ENCODE peak calls at places on chromosome 2, in four cellular contexts. F, T, X and J are unnamed samples.

GRCh38 chr2:219605607-219605954 is 7.9 kb downstream of the STK11IP start:
- DNase-seq in F (no peak), T (no peak), X (no peak), J (no peak)

GRCh38 chr2:113225505-113226259 is 51.9 kb downstream of the PSD4 start:
- DNase-seq in F (no peak), X (no peak), T (peak), J (peak)

GRCh38 chr2:105789745-105790466 is 45.2 kb downstream of the NCK2 start:
- DNase-seq in F (peak), X (peak), T (no peak), J (no peak)

GRCh38 chr2:105072039-105072438 is 34.2 kb downstream of the MRPS9 start:
- DNase-seq in X (no peak), T (no peak), F (no peak), J (peak)

GRCh38 chr2:120561393-120562035 is 174.2 kb upstream of the GLI2 start:
- DNase-seq in T (no peak), F (no peak), X (no peak), J (no peak)

GRCh38 chr2:43265006-43265770 is 38.8 kb upstream of the ZFP36L2 start:
- DNase-seq in F (peak), T (no peak), X (no peak), J (peak)

GRCh38 chr2:27123302-27124150 is at the start of gene ABHD1:
- DNase-seq in X (no peak), F (peak), T (peak), J (no peak)

GRCh38 chr2:43129676-43130547 is 96.5 kb downstream of the ZFP36L2 start:
- DNase-seq in T (peak), F (peak), X (no peak), J (no peak)

GRCh38 chr2:226772389-226773179 is 27.0 kb downstream of the IRS1 start:
- DNase-seq in F (peak), T (no peak), X (no peak), J (peak)

GRCh38 chr2:204024503-204024902 is 87.9 kb downstream of the ICOS start:
- DNase-seq in T (peak), F (peak), X (peak), J (peak)

GRCh38 chr2:121627525-121628050 is 21.7 kb downstream of the CLASP1 start:
- DNase-seq in T (no peak), F (no peak), X (no peak), J (peak)

GRCh38 chr2:17934721-17935120 is 56.3 kb downstream of the KCNS3 start:
- DNase-seq in X (peak), T (no peak), F (no peak), J (peak)

GRCh38 chr2:105449083-105449482 is 50.2 kb upstream of the FHL2 start:
- DNase-seq in X (no peak), F (no peak), T (no peak), J (no peak)

GRCh38 chr2:69082430-69082997 is 69.5 kb downstream of the ANTXR1 start:
- DNase-seq in F (peak), T (no peak), X (peak), J (peak)

GRCh38 chr2:66436546-66436945 is 1.6 kb downstream of the MEIS1 start:
- DNase-seq in T (no peak), X (no peak), F (no peak), J (no peak)

GRCh38 chr2:72118951-72119350 is 28.7 kb downstream of the CYP26B1 start:
- DNase-seq in T (no peak), X (no peak), F (no peak), J (no peak)

GRCh38 chr2:238449241-238449640 is 22.5 kb downstream of the ASB1 start:
- DNase-seq in T (no peak), X (no peak), F (no peak), J (no peak)

GRCh38 chr2:240387669-240388358 is 47.6 kb upstream of the GPC1 start:
- DNase-seq in X (peak), F (peak), T (no peak), J (peak)

GRCh38 chr2:240386321-240386720 is 49.1 kb upstream of the GPC1 start:
- DNase-seq in F (peak), X (no peak), T (no peak), J (peak)

GRCh38 chr2:240389302-240389805 is 46.1 kb upstream of the GPC1 start:
- DNase-seq in X (no peak), T (no peak), F (no peak), J (no peak)

GRCh38 chr2:240388471-240389301 is 46.8 kb upstream of the GPC1 start:
- DNase-seq in F (no peak), X (no peak), T (no peak), J (no peak)

DNA sequence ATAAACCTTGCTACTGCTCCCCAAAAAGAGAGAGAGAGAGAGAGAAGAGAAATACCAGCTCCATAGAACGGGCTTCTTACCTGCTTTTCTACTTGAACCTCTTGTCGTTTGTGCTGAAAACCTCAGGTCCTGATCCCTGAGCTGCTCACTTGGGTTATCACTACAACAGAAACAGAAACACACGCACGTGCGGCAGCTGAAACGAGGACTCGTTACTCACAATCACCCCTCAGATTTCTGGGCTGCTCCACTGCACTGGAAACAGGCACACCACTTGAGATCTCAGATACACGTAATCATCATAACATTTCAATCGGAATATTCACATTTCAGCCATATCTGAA is 48.2 kb upstream of the GPC1 start:
- DNase-seq in T (no peak), X (no peak), F (no peak), J (no peak)
- H3K4me3 ChIP-seq in T (no peak), X (no peak), F (no peak), J (no peak)

DNA sequence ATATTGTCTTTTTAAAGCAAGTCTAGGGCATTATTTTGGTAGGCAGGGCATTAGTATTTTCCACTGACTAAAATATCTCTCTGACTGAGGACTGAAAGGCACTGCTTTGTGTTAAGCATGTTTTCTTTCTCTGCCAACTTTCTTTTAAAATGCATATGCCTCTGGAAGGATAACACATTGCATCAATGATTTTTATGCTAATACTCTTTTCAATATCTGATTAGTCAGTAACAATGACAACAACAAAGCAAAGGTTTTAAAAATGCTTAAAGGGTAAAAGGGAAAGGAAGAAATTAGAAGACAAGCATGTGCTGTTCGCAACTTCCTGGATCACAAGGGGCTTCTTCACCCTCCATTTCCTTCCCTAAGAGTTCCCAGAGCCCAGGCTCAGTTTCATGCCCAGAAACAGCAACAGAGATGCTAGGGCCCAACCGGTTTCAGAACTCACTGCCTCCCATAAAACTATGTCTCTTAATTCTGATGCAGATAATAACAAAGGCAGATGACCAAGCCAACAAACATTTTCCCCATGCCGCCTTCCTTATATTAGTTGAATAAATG is 786.8 kb upstream of the ACVR2A start:
- DNase-seq in X (no peak), F (no peak), T (no peak), J (no peak)
- TF ChIP-seq CTCF in X (no peak), F (no peak), T (no peak), J (no peak)

DNA sequence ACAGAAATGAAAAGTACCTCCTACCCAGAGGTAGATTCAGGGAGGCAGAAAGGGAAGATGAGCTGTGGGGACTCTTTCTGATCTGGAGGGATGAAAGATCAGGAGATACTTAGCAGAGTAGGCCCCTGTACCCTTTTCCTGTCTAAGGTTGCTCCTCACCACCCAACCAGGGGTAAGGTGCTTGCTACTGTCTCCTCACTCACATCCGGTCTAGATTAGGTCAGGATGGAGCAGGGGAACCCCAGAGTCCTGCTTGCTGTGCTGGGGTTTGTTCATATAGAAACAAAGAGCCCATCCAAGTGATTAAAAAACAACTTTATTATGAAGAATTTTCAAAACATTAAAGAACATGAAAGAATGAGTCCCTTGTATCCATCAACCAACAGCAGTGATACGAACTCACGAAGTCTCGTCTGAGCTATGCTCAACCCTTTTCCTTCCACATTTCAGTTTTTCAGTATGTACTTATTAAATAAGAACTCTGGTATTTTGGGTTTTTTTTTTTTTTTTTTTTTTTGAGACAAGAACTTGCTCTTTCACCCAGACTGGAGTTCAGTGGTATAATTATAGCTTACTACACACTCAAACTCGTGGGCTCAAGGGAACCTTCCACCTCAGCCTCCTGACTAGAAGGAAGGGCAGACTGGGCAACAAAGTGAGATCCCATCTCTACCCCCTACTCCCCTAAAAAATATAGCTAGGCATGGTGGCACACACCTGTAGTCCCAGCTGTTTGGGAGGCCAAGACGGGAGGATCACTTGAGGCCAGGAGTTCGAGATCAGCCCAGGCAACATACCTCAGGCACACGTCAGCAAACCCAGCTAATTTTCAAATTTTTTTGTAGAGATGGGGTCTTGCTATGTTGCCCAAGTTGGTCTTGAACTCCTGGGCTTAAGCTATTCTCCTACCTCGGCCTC is 28.5 kb upstream of the MCFD2 start:
- DNase-seq in T (no peak), F (no peak), X (no peak), J (peak)
- H3K4me3 ChIP-seq in T (no peak), F (no peak), X (peak), J (no peak)

DNA sequence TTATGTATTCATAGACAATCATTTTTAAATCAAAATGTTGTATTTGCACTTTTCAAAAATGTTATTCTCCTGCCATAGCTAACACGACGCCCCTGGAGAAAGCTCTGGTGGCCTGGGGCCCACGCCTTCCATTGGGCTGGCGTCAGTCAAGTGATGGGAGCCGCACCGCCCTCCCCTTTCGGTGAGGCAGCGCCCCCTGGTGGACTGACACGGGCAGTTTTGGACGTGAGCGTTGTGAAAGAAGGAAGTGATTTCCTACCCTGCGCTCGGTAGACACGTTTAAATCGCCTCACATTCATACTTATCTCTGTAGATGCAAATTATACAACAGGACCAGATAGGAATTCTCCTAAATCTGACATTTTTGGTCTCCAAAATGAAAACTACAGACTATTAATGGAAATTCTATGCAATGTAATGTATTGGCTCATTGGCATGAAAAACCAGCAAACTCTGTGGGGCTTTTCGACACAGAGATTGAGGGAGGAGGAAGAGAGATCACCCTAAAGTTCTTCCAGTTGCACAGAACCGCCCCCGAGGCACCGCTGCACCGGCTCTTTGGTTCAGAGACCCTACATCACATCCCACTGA is 326.2 kb upstream of the SOX11 start:
- DNase-seq in T (peak), X (no peak), F (peak), J (peak)
- TF ChIP-seq CTCF in T (peak), X (no peak), F (peak), J (peak)

GRCh38 chr2:147197754-147198153 is 647.1 kb upstream of the ACVR2A start:
- DNase-seq in F (no peak), T (no peak), X (no peak), J (no peak)
- H3K4me3 ChIP-seq in F (no peak), T (no peak), X (no peak), J (no peak)

GRCh38 chr2:25618676-25619075 is 54.7 kb downstream of the DTNB start:
- DNase-seq in T (no peak), F (peak), X (peak), J (peak)
- TF ChIP-seq CTCF in T (no peak), F (no peak), X (no peak), J (no peak)

DNA sequence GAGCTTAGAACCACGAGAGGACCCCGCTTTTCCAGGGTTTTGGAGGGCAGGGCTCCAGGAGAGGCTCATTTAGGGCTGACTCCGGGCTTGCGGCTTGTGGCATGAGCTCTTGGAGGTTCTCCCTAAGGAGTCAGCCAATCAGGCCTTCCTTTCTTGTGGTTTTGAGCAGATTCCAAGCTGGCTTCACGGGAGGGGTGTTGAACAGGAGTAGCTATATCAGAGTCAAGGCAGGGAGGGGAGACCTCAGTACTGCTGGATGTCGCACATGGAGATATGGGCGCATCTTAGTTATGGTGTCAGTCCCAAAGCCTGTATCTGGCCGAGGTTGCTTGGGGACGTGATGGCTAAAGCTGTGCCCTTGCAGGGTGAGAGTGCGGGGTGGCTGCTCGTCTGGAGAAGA is 98.6 kb downstream of the AGAP1 start:
- DNase-seq in X (no peak), F (no peak), T (no peak), J (no peak)
- H3K4me3 ChIP-seq in X (no peak), F (no peak), T (no peak), J (no peak)

GRCh38 chr2:207747653-207748560 is 21.8 kb downstream of the FZD5 start:
- DNase-seq in T (no peak), X (no peak), F (no peak), J (peak)

GRCh38 chr2:207748993-207749392 is 20.7 kb downstream of the FZD5 start:
- DNase-seq in F (no peak), T (no peak), X (no peak), J (no peak)

GRCh38 chr2:207750315-207750714 is 19.4 kb downstream of the FZD5 start:
- DNase-seq in F (no peak), T (no peak), X (no peak), J (no peak)

GRCh38 chr2:207749873-207750272 is 19.8 kb downstream of the FZD5 start:
- DNase-seq in T (no peak), F (no peak), X (no peak), J (peak)

GRCh38 chr2:207750876-207751275 is 18.8 kb downstream of the FZD5 start:
- DNase-seq in T (no peak), X (no peak), F (no peak), J (no peak)
- TF ChIP-seq CTCF in T (no peak), X (no peak), F (no peak), J (no peak)

DNA sequence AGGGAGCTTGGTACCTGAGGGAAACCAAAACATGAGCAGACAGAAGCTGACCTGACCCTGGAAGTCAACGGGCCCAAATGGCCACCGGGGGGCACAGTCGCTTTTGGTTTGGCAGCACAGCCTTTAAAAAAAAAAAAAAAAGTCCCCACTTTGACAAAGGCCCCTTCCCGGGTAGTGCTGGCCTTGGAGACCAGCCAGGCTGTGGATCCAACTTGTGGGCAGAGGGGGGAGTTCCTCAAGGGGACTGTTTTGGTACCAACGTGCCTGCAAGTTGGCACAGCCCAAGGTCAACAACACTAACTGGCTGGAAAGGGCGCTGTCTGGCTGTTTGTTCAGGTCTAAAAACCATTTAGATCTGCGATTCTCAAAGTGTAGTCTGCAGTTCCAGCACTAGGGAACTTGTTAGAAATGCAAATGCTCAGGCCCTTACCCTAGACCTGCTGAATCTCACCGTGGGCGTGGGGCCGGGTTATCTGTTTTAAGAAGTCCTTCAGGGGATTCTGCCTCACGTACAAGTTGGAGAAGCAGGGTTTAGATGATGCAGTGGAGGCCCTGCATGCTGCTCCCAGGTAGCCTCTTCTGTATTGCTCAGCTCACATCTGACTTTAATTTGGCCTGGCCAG is 83.0 kb downstream of the LPIN1 start:
- DNase-seq in F (peak), X (peak), T (peak), J (peak)
- H3K4me3 ChIP-seq in F (no peak), X (no peak), T (no peak), J (peak)

DNA sequence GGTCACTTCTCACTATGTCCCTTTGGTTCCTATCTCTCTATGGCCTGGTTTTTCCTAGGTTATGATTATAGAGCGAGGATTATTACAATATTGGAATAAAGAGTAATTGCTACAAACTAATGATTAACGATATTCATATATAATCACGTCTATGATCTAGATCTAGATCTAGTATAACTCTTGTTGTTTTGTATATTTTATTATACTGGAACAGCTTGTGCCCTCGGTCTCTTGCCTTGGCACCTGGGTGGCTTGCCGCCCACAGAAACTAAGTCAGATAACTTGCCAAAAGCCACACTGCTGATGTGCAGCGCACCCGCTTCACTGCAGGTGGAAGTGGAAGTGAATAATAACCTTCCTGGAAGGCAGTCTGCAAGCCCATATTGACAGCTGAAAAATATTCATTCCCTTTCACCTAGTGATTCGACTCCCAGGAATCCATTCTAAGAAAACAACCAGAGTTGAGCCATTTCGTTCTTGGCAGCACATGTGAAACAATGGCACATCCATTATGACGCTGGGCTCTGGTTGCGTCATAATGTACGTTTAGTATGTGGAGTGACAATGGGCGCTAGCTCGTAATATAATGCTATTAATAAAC is 725 bp upstream of the ANKRD53 start:
- DNase-seq in F (peak), T (no peak), X (peak), J (peak)
- TF ChIP-seq CTCF in F (no peak), T (no peak), X (no peak), J (no peak)